ENCODE peak calls at places on chromosomes 11 and 22, in six cellular contexts. V is upper lobe of left lung, D is heart left ventricle, M is GM19239, X is IMR-90, F is kidney tubule cell. L is an unnamed sample.

GRCh38 chr11:73414977-73415492 is 38.8 kb downstream of the RELT start:
- DNase-seq in V (no peak), D (no peak), M (no peak), X (peak), F (no peak), L (no peak)

GRCh38 chr11:13970986-13971385 is 8.5 kb downstream of the SPON1 start:
- DNase-seq in V (peak), D (peak), M (no peak), X (no peak), F (peak), L (no peak)

GRCh38 chr11:3021125-3021524 is 29.0 kb upstream of the NAP1L4 start:
- DNase-seq in V (no peak), D (no peak), M (no peak), X (peak), F (peak), L (no peak)

GRCh38 chr11:122115520-122116343 is at the start of gene BLID:
- DNase-seq in V (peak), D (no peak), M (no peak), X (peak), F (peak), L (no peak)

GRCh38 chr22:46009730-46010129 is 32.8 kb upstream of the WNT7B start:
- DNase-seq in V (no peak), D (peak), M (no peak), X (no peak), F (peak), L (no peak)

GRCh38 chr11:65778901-65779668 is 1.7 kb downstream of the AP5B1 start:
- DNase-seq in V (no peak), D (no peak), M (no peak), X (no peak), F (no peak), L (no peak)

GRCh38 chr11:74004694-74005615 is 3.9 kb downstream of the UCP3 start:
- DNase-seq in V (peak), D (peak), M (no peak), X (no peak), F (no peak), L (no peak)

GRCh38 chr11:31397239-31397834 is 27.7 kb downstream of the DNAJC24 start:
- DNase-seq in V (no peak), D (no peak), M (peak), X (peak), F (peak), L (no peak)

GRCh38 chr11:132987936-132988335 is 544.4 kb downstream of the OPCML start:
- DNase-seq in V (no peak), D (no peak), M (no peak), X (no peak), F (peak), L (no peak)

GRCh38 chr11:120089036-120090001 is 48.6 kb downstream of the TRIM29 start:
- DNase-seq in V (no peak), D (no peak), M (no peak), X (no peak), F (no peak), L (no peak)

GRCh38 chr22:33864723-33865130 is 55.5 kb downstream of the LARGE1 start:
- DNase-seq in V (no peak), D (no peak), M (no peak), X (peak), F (no peak), L (no peak)

GRCh38 chr22:48306284-48306683 is 1521.4 kb downstream of the BRD1 start:
- DNase-seq in V (no peak), D (no peak), M (no peak), X (no peak), F (no peak), L (no peak)

GRCh38 chr11:223026-223789 is 12.9 kb downstream of the SIRT3 start:
- DNase-seq in V (peak), D (no peak), M (no peak), X (peak), F (no peak), L (peak)

GRCh38 chr11:57530596-57531507 is at the start of gene TIMM10:
- DNase-seq in V (peak), D (peak), M (peak), X (peak), F (peak), L (peak)

GRCh38 chr11:102109896-102110760 is at the start of gene YAP1:
- DNase-seq in V (peak), D (peak), M (peak), X (peak), F (peak), L (peak)

GRCh38 chr11:122093731-122094130 is 22.3 kb downstream of the BLID start:
- DNase-seq in V (no peak), D (no peak), M (no peak), X (peak), F (no peak), L (no peak)

GRCh38 chr22:29830585-29830984 is 7.5 kb downstream of the ASCC2 start:
- DNase-seq in V (no peak), D (peak), M (no peak), X (no peak), F (no peak), L (no peak)

GRCh38 chr11:112878228-112878627 is 83.0 kb upstream of the NCAM1 start:
- DNase-seq in V (no peak), D (no peak), M (no peak), X (no peak), F (no peak), L (no peak)

GRCh38 chr11:100878474-100878873 is 191.4 kb downstream of the ARHGAP42 start:
- DNase-seq in V (no peak), D (no peak), M (no peak), X (peak), F (no peak), L (no peak)

GRCh38 chr22:46030241-46030880 is 53.4 kb upstream of the WNT7B start:
- DNase-seq in V (peak), D (no peak), M (no peak), X (no peak), F (no peak), L (no peak)

GRCh38 chr11:13031349-13031748 is 22.2 kb downstream of the RASSF10 start:
- DNase-seq in V (no peak), D (no peak), M (no peak), X (no peak), F (no peak), L (no peak)

GRCh38 chr11:19220903-19221682 is 19.3 kb upstream of the CSRP3 start:
- DNase-seq in V (peak), D (no peak), M (no peak), X (no peak), F (no peak), L (no peak)

GRCh38 chr22:48743601-48744282 is 1083.9 kb downstream of the BRD1 start:
- DNase-seq in V (peak), D (peak), M (no peak), X (no peak), F (no peak), L (no peak)

GRCh38 chr11:99632969-99633368 is 612.2 kb downstream of the CNTN5 start:
- DNase-seq in V (no peak), D (no peak), M (no peak), X (no peak), F (no peak), L (no peak)

GRCh38 chr11:124762624-124763155 is 600 bp upstream of the ESAM start:
- DNase-seq in V (no peak), D (no peak), M (no peak), X (no peak), F (no peak), L (no peak)

GRCh38 chr11:7994581-7995278 is 7.6 kb downstream of the EIF3F start:
- DNase-seq in V (no peak), D (no peak), M (no peak), X (no peak), F (no peak), L (no peak)

GRCh38 chr11:66728760-66729385 is at the start of gene SPTBN2:
- DNase-seq in V (no peak), D (no peak), M (no peak), X (no peak), F (peak), L (no peak)

GRCh38 chr22:49965291-49966040 is 4.9 kb downstream of the PIM3 start:
- DNase-seq in V (peak), D (peak), M (no peak), X (no peak), F (no peak), L (no peak)

GRCh38 chr11:128884703-128885338 is 6.3 kb upstream of the KCNJ5 start:
- DNase-seq in V (peak), D (no peak), M (peak), X (peak), F (peak), L (no peak)

GRCh38 chr11:130979386-130979972 is 63.2 kb upstream of the SNX19 start:
- DNase-seq in V (no peak), D (no peak), M (peak), X (peak), F (peak), L (no peak)

GRCh38 chr11:9643751-9644150 is 20.1 kb upstream of the SWAP70 start:
- DNase-seq in V (no peak), D (no peak), M (no peak), X (no peak), F (peak), L (no peak)

GRCh38 chr11:121656333-121657090 is 203.7 kb upstream of the SORL1-AS1 start:
- DNase-seq in V (no peak), D (no peak), M (no peak), X (no peak), F (no peak), L (no peak)

GRCh38 chr11:58726594-58727414 is 4.9 kb downstream of the GLYAT start:
- DNase-seq in V (no peak), D (no peak), M (no peak), X (no peak), F (no peak), L (no peak)

GRCh38 chr11:92867913-92868619 is 101.4 kb upstream of the MTNR1B start:
- DNase-seq in V (no peak), D (no peak), M (no peak), X (no peak), F (no peak), L (no peak)

GRCh38 chr11:64060861-64061444 is 25.2 kb downstream of the FLRT1 start:
- DNase-seq in V (peak), D (peak), M (peak), X (no peak), F (peak), L (peak)

GRCh38 chr11:1912314-1912878 is 7.1 kb upstream of the TNNT3 start:
- DNase-seq in V (no peak), D (peak), M (no peak), X (no peak), F (no peak), L (no peak)

GRCh38 chr11:111429066-111429506 is 50.0 kb upstream of the POU2AF1 start:
- DNase-seq in V (peak), D (peak), M (no peak), X (peak), F (peak), L (no peak)

GRCh38 chr22:45239378-45240136 is 1.1 kb downstream of the KIAA0930 start:
- DNase-seq in V (peak), D (no peak), M (no peak), X (no peak), F (no peak), L (no peak)